ENCODE peak calls at places on chromosomes 4 and X, in six cellular contexts. I, Q, P, D, E and T are unnamed samples. For H3K9me3, the result is how much of the 10 kb centered on the place peaks cover.

GRCh38 chr4:82899339-82899738 is 1.2 kb upstream of the THAP9 start:
- DNase-seq in I (no peak), Q (no peak), P (no peak), D (no peak), E (no peak), T (no peak)

GRCh38 chrX:111090458-111090857 is 5.5 kb upstream of the PAK3 start:
- DNase-seq in I (no peak), Q (no peak), P (no peak), D (no peak), E (no peak), T (no peak)

GRCh38 chr4:138501614-138502013 is 259.5 kb upstream of the SLC7A11 start:
- DNase-seq in I (no peak), Q (no peak), P (no peak), D (no peak), E (no peak), T (no peak)

GRCh38 chr4:106546380-106546779 is 177.8 kb upstream of the GIMD1 start:
- DNase-seq in I (no peak), Q (no peak), P (no peak), D (no peak), E (no peak), T (no peak)

GRCh38 chr4:122167369-122167768 is 15.2 kb downstream of the BLTP1 start:
- DNase-seq in I (no peak), Q (no peak), P (no peak), D (no peak), E (no peak), T (no peak)

GRCh38 chrX:13167444-13168207 is 123.2 kb upstream of the FAM9C start:
- DNase-seq in I (no peak), Q (no peak), P (no peak), D (no peak), E (no peak), T (no peak)

GRCh38 chr4:31086771-31087330 is 366.7 kb downstream of the PCDH7 start:
- DNase-seq in I (no peak), Q (no peak), P (no peak), D (no peak), E (no peak), T (no peak)

GRCh38 chr4:138558886-138559285 is 316.7 kb upstream of the SLC7A11 start:
- DNase-seq in I (no peak), Q (no peak), P (no peak), D (no peak), E (no peak), T (no peak)

GRCh38 chrX:91331476-91331875 is 103.2 kb upstream of the PABPC5 start:
- DNase-seq in I (no peak), Q (no peak), P (no peak), D (no peak), E (no peak), T (no peak)

GRCh38 chrX:73855546-73855945 is 292.5 kb downstream of the CHIC1 start:
- DNase-seq in I (peak), Q (no peak), P (peak), D (peak), E (peak), T (no peak)

GRCh38 chrX:80184854-80185253 is 170.3 kb downstream of the TBX22 start:
- DNase-seq in I (no peak), Q (no peak), P (no peak), D (no peak), E (no peak), T (no peak)

GRCh38 chr4:72430050-72430449 is 139.0 kb downstream of the ADAMTS3 start:
- DNase-seq in I (no peak), Q (no peak), P (no peak), D (no peak), E (no peak), T (no peak)

GRCh38 chr4:85127653-85128052 is 161.2 kb upstream of the WDFY3 start:
- DNase-seq in I (no peak), Q (peak), P (peak), D (no peak), E (peak), T (peak)

GRCh38 chr4:6855692-6856297 is 53.8 kb upstream of the TBC1D14 start:
- DNase-seq in I (no peak), Q (no peak), P (no peak), D (no peak), E (no peak), T (no peak)

GRCh38 chr4:84418032-84418709 is 80.9 kb downstream of the NKX6-1 start:
- DNase-seq in I (no peak), Q (no peak), P (no peak), D (no peak), E (no peak), T (no peak)

GRCh38 chr4:98613453-98614075 is 44.8 kb downstream of the TSPAN5 start:
- DNase-seq in I (no peak), Q (no peak), P (no peak), D (no peak), E (no peak), T (no peak)

GRCh38 chr4:88628746-88629145 is 36.5 kb downstream of the HERC3 start:
- DNase-seq in I (no peak), Q (no peak), P (no peak), D (no peak), E (no peak), T (no peak)

GRCh38 chr4:78922207-78922606 is 17.0 kb downstream of the PAQR3 start:
- DNase-seq in I (no peak), Q (no peak), P (no peak), D (no peak), E (no peak), T (no peak)

GRCh38 chr4:16005671-16006070 is 42.7 kb upstream of the FGFBP2 start:
- DNase-seq in I (no peak), Q (no peak), P (no peak), D (no peak), E (no peak), T (no peak)

GRCh38 chr4:183469327-183469726 is 24.9 kb downstream of the CDKN2AIP start:
- DNase-seq in I (no peak), Q (no peak), P (no peak), D (no peak), E (no peak), T (no peak)

GRCh38 chr4:41106694-41107419 is 107.5 kb downstream of the APBB2 start:
- DNase-seq in I (no peak), Q (no peak), P (no peak), D (no peak), E (no peak), T (no peak)

GRCh38 chr4:19924761-19925160 is 326.9 kb upstream of the SLIT2 start:
- DNase-seq in I (no peak), Q (no peak), P (no peak), D (no peak), E (no peak), T (no peak)

GRCh38 chr4:72314869-72315268 is 254.2 kb downstream of the ADAMTS3 start:
- DNase-seq in I (no peak), Q (no peak), P (no peak), D (no peak), E (no peak), T (peak)

GRCh38 chrX:115031989-115032388 is 14.6 kb upstream of the IL13RA2 start:
- DNase-seq in I (no peak), Q (no peak), P (no peak), D (no peak), E (no peak), T (no peak)

GRCh38 chr4:55545133-55545532 is 1.6 kb downstream of the CLOCK start:
- DNase-seq in I (no peak), Q (no peak), P (peak), D (no peak), E (no peak), T (no peak)

GRCh38 chrX:12648995-12649394 is 142.2 kb upstream of the PRPS2 start:
- DNase-seq in I (peak), Q (no peak), P (no peak), D (no peak), E (peak), T (no peak)

GRCh38 chrX:17237146-17237545 is 137.9 kb upstream of the NHS start:
- DNase-seq in I (no peak), Q (no peak), P (no peak), D (no peak), E (no peak), T (no peak)
- H3K9me3 ChIP-seq in I (under half), Q (under half), P (under half), D (under half), E (under half), T (under half)

DNA sequence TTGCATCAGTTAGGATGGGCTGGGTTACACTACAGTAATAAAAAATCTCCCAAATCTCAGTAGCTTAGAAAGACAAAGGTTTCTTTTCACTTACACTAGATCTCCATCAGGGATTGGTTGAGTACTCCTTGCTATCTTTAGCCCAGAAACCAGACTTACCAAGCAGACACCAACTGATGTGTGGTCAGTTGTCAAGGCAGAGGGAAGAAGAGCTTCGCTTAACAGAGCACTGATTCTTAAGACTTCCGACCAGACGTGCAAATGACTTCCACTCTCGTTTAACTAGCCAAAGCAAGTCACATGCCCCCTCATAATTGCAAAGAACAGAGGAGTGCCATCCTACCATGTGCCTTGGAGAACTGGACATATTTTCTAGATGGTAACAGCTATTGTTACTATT is 5.7 kb upstream of the ZNF518B start:
- DNase-seq in I (no peak), Q (no peak), P (no peak), D (no peak), E (no peak), T (no peak)
- H3K4me3 ChIP-seq in I (no peak), Q (no peak), P (no peak), D (no peak), E (no peak), T (no peak)

DNA sequence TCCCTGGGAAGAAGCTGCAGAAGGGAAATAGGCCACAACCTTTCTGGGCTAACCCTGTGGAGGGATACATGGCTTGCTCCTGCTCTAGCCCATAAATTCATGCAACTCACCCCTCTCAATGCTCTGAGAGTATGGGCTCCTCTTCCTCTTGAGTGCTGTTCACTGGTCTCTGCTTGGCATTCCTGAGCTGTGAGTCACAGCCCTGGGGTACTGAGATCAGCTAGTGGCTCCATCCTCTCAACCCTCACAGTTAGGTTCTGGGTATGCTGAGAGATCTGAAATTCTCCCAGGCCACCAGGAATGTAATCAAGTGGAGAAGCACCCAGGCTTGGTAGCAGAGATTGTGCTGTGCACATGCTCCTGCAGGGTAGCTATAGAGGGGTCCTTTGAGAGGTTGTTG is 60.6 kb upstream of the SPANXN2 start:
- DNase-seq in I (no peak), Q (no peak), P (no peak), D (no peak), E (no peak), T (no peak)
- H3K9me3 ChIP-seq in I (under half), Q (under half), P (under half), D (under half), E (under half), T (under half)

DNA sequence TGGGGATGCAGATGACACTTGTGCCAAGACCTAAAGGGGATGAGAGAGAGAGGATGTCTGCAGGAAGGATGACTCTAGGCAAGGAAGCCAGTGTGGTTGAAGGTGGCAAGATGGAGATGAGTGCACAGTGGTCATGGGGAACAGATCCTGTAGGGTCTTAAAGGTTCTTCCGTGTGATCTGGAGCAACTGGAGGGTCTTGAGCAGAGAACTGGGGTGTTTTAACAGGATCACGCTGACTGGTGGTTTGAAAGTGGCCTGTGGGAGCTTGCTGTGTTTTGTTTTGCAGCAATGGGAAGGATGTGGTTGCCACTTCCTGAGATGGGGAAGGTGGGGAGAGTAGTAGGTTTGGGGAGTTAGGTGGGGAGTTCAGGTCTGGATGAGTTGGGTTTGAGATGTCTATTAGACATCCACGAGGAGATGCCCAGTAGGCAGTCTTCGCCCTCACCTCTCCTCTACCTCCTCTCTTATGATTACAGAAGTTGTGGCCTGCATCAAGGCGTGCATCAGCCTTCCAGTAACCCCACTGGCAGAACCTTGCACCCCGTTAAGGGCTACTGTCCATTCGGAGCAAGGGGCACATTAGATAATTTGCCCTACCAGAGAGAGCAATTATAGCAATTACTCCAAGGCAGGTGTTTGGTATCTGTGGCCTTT is 1.4 kb upstream of the STBD1 start:
- DNase-seq in I (no peak), Q (no peak), P (no peak), D (no peak), E (no peak), T (no peak)
- H3K4me3 ChIP-seq in I (peak), Q (peak), P (peak), D (peak), E (no peak), T (peak)

DNA sequence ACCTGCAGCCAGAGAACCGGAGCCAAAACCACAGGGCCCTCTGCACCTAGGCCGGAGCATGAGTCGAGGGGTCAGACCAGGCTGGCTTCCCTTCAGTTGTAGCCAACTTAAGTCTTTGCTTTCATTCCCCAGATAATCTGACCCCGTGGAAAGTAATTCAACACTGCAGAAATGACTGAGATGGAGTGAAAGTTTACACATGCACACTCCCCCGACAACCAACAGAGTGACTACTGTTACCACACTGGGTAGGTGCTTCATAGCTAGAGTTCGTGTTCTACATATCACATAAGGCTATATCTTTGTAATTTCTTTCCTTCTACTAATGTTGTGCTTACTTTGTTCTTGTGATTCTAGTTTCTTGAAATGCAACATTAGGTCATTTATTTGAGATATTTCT is 7.1 kb upstream of the CTAG2 start:
- DNase-seq in I (no peak), Q (no peak), P (no peak), D (no peak), E (no peak), T (no peak)
- H3K9me3 ChIP-seq in I (under half), Q (under half), P (under half), D (under half), E (under half), T (under half)

GRCh38 chr4:7932333-7932732 is 7.3 kb downstream of the AFAP1 start:
- DNase-seq in I (no peak), Q (no peak), P (no peak), D (no peak), E (no peak), T (no peak)

GRCh38 chr4:7929530-7929951 is 10.1 kb downstream of the AFAP1 start:
- DNase-seq in I (no peak), Q (no peak), P (peak), D (peak), E (no peak), T (peak)

GRCh38 chr4:7926822-7927221 is 12.8 kb downstream of the AFAP1 start:
- DNase-seq in I (no peak), Q (no peak), P (no peak), D (no peak), E (no peak), T (peak)

GRCh38 chr4:7924570-7924969 is 15.1 kb downstream of the AFAP1 start:
- DNase-seq in I (no peak), Q (no peak), P (no peak), D (no peak), E (no peak), T (no peak)

DNA sequence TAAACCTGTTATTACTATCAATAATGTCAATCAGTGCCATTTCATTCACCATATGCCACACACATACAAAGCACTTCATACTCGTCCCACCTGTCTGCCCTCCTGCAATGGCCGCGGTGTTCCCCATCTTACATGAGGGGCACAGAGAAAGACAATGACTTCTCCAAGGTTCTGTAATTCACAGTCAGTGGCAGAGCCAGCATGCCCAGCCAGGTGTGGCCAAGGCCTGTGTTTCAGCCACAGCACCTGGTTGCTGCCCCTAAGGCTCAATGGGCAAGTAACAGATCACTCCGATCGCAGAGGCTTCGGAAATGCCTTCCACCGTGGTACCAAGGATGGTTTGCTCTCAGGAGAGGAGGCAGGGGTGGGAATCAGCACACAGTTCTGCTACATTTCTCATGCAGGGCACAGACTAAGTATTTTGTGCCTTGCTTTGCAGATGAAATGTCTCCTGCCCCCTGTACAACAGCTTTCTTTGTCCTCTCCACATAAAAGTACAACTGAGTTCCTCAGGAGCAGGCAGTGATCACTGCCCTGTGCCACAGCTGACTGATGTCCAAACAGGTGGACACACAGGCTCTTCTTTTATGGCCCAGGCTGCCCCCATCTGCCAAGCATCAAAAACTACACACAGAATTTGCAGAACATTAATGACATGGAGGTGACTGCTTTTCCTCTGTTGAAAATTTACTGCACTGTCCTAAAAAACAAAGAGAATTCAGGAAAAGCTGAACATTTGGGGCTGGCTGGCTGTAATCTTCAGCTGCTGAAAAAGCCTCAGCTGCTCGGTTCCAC is 10.8 kb downstream of the AFAP1 start:
- DNase-seq in I (no peak), Q (no peak), P (peak), D (no peak), E (no peak), T (no peak)
- H3K4me3 ChIP-seq in I (no peak), Q (no peak), P (peak), D (no peak), E (no peak), T (no peak)

DNA sequence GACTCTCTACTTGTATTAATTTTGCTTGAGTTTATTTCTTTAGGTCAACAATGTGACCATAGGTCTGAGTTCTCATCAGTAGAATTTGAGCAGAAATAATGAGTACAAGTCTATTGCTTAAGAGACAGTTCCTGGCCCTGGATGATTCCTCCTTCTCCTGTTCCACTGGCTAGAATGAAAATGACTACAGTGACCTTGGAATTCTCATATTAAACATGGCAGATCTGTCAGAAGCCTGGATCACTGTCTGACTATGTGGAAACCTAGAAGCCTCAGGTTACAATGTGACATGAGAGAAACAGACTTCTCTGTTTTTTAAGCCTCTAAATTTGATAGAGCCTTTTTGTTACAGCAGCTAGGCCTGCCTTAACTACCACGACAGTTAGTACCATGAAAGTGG is 82.9 kb upstream of the MED14 start:
- DNase-seq in I (no peak), Q (no peak), P (no peak), D (no peak), E (no peak), T (no peak)
- H3K9me3 ChIP-seq in I (under half), Q (under half), P (under half), D (under half), E (under half), T (under half)

GRCh38 chrX:136376713-136377112 is 76.0 kb downstream of the ADGRG4 start:
- DNase-seq in I (no peak), Q (no peak), P (no peak), D (no peak), E (no peak), T (no peak)
- H3K4me3 ChIP-seq in I (no peak), Q (no peak), P (no peak), D (no peak), E (no peak), T (no peak)